ENCODE peak calls at places on chromosomes 7 and 10, in five cellular contexts. One of them, this sample, is unnamed.

GRCh38 chr10:93861825-93862224 is 32.0 kb upstream of the SLC35G1 start:
- DNase-seq in activated CD4-positive, alpha-beta T cell treated with anti-CD3 and anti-CD28 coated beads, Interleukin-2, amount 10 ng/mL, durations not matched to agents 7 days and 5 days: no peak
- DNase-seq in effector memory CD4-positive, alpha-beta T cell: no peak
- DNase-seq in stimulated activated CD4-positive, alpha-beta T cell treated with anti-CD3 and anti-CD28 coated beads, Interleukin-12 subunit alpha, Interleukin-12 subunit beta, amount 100 ng/mL, for 4 hours: no peak
- DNase-seq in naive thymus-derived CD8-positive, alpha-beta T cell: no peak
- DNase-seq in this sample: no peak

GRCh38 chr10:124025638-124026336 is 67.6 kb downstream of the CHST15 start:
- DNase-seq in activated CD4-positive, alpha-beta T cell treated with anti-CD3 and anti-CD28 coated beads, Interleukin-2, amount 10 ng/mL, durations not matched to agents 7 days and 5 days: no peak
- DNase-seq in effector memory CD4-positive, alpha-beta T cell: no peak
- DNase-seq in stimulated activated CD4-positive, alpha-beta T cell treated with anti-CD3 and anti-CD28 coated beads, Interleukin-12 subunit alpha, Interleukin-12 subunit beta, amount 100 ng/mL, for 4 hours: no peak
- DNase-seq in naive thymus-derived CD8-positive, alpha-beta T cell: no peak
- DNase-seq in this sample: no peak

GRCh38 chr7:154332776-154333175 is 280.6 kb downstream of the DPP6 start:
- DNase-seq in activated CD4-positive, alpha-beta T cell treated with anti-CD3 and anti-CD28 coated beads, Interleukin-2, amount 10 ng/mL, durations not matched to agents 7 days and 5 days: no peak
- DNase-seq in effector memory CD4-positive, alpha-beta T cell: no peak
- DNase-seq in stimulated activated CD4-positive, alpha-beta T cell treated with anti-CD3 and anti-CD28 coated beads, Interleukin-12 subunit alpha, Interleukin-12 subunit beta, amount 100 ng/mL, for 4 hours: no peak
- DNase-seq in naive thymus-derived CD8-positive, alpha-beta T cell: no peak
- DNase-seq in this sample: no peak

GRCh38 chr7:116500071-116500853 is 724 bp downstream of the CAV2 start:
- DNase-seq in activated CD4-positive, alpha-beta T cell treated with anti-CD3 and anti-CD28 coated beads, Interleukin-2, amount 10 ng/mL, durations not matched to agents 7 days and 5 days: peak
- DNase-seq in effector memory CD4-positive, alpha-beta T cell: no peak
- DNase-seq in stimulated activated CD4-positive, alpha-beta T cell treated with anti-CD3 and anti-CD28 coated beads, Interleukin-12 subunit alpha, Interleukin-12 subunit beta, amount 100 ng/mL, for 4 hours: peak
- DNase-seq in naive thymus-derived CD8-positive, alpha-beta T cell: no peak
- DNase-seq in this sample: no peak

GRCh38 chr7:68031180-68031943 is 1034.7 kb downstream of the TYW1 start:
- DNase-seq in activated CD4-positive, alpha-beta T cell treated with anti-CD3 and anti-CD28 coated beads, Interleukin-2, amount 10 ng/mL, durations not matched to agents 7 days and 5 days: no peak
- DNase-seq in effector memory CD4-positive, alpha-beta T cell: no peak
- DNase-seq in stimulated activated CD4-positive, alpha-beta T cell treated with anti-CD3 and anti-CD28 coated beads, Interleukin-12 subunit alpha, Interleukin-12 subunit beta, amount 100 ng/mL, for 4 hours: no peak
- DNase-seq in naive thymus-derived CD8-positive, alpha-beta T cell: no peak
- DNase-seq in this sample: no peak

GRCh38 chr10:26931223-26931622 is 70.5 kb upstream of the ABI1 start:
- DNase-seq in activated CD4-positive, alpha-beta T cell treated with anti-CD3 and anti-CD28 coated beads, Interleukin-2, amount 10 ng/mL, durations not matched to agents 7 days and 5 days: peak
- DNase-seq in effector memory CD4-positive, alpha-beta T cell: no peak
- DNase-seq in stimulated activated CD4-positive, alpha-beta T cell treated with anti-CD3 and anti-CD28 coated beads, Interleukin-12 subunit alpha, Interleukin-12 subunit beta, amount 100 ng/mL, for 4 hours: no peak
- DNase-seq in naive thymus-derived CD8-positive, alpha-beta T cell: no peak
- DNase-seq in this sample: no peak

GRCh38 chr10:6274040-6274439 is 71.3 kb downstream of the PFKFB3 start:
- DNase-seq in activated CD4-positive, alpha-beta T cell treated with anti-CD3 and anti-CD28 coated beads, Interleukin-2, amount 10 ng/mL, durations not matched to agents 7 days and 5 days: no peak
- DNase-seq in effector memory CD4-positive, alpha-beta T cell: no peak
- DNase-seq in stimulated activated CD4-positive, alpha-beta T cell treated with anti-CD3 and anti-CD28 coated beads, Interleukin-12 subunit alpha, Interleukin-12 subunit beta, amount 100 ng/mL, for 4 hours: no peak
- DNase-seq in naive thymus-derived CD8-positive, alpha-beta T cell: no peak
- DNase-seq in this sample: no peak

GRCh38 chr10:29849434-29849833 is 210.0 kb downstream of the JCAD start:
- DNase-seq in activated CD4-positive, alpha-beta T cell treated with anti-CD3 and anti-CD28 coated beads, Interleukin-2, amount 10 ng/mL, durations not matched to agents 7 days and 5 days: no peak
- DNase-seq in effector memory CD4-positive, alpha-beta T cell: no peak
- DNase-seq in stimulated activated CD4-positive, alpha-beta T cell treated with anti-CD3 and anti-CD28 coated beads, Interleukin-12 subunit alpha, Interleukin-12 subunit beta, amount 100 ng/mL, for 4 hours: no peak
- DNase-seq in naive thymus-derived CD8-positive, alpha-beta T cell: no peak
- DNase-seq in this sample: no peak

GRCh38 chr7:157401567-157402387 is 65.0 kb downstream of the DNAJB6 start:
- DNase-seq in activated CD4-positive, alpha-beta T cell treated with anti-CD3 and anti-CD28 coated beads, Interleukin-2, amount 10 ng/mL, durations not matched to agents 7 days and 5 days: no peak
- DNase-seq in effector memory CD4-positive, alpha-beta T cell: no peak
- DNase-seq in stimulated activated CD4-positive, alpha-beta T cell treated with anti-CD3 and anti-CD28 coated beads, Interleukin-12 subunit alpha, Interleukin-12 subunit beta, amount 100 ng/mL, for 4 hours: no peak
- DNase-seq in naive thymus-derived CD8-positive, alpha-beta T cell: no peak
- DNase-seq in this sample: no peak

GRCh38 chr7:157693521-157694388 is 357.0 kb downstream of the DNAJB6 start:
- DNase-seq in activated CD4-positive, alpha-beta T cell treated with anti-CD3 and anti-CD28 coated beads, Interleukin-2, amount 10 ng/mL, durations not matched to agents 7 days and 5 days: no peak
- DNase-seq in effector memory CD4-positive, alpha-beta T cell: no peak
- DNase-seq in stimulated activated CD4-positive, alpha-beta T cell treated with anti-CD3 and anti-CD28 coated beads, Interleukin-12 subunit alpha, Interleukin-12 subunit beta, amount 100 ng/mL, for 4 hours: no peak
- DNase-seq in naive thymus-derived CD8-positive, alpha-beta T cell: no peak
- DNase-seq in this sample: no peak

GRCh38 chr7:2299131-2299829 is 15.0 kb downstream of the SNX8 start:
- DNase-seq in activated CD4-positive, alpha-beta T cell treated with anti-CD3 and anti-CD28 coated beads, Interleukin-2, amount 10 ng/mL, durations not matched to agents 7 days and 5 days: no peak
- DNase-seq in effector memory CD4-positive, alpha-beta T cell: no peak
- DNase-seq in stimulated activated CD4-positive, alpha-beta T cell treated with anti-CD3 and anti-CD28 coated beads, Interleukin-12 subunit alpha, Interleukin-12 subunit beta, amount 100 ng/mL, for 4 hours: peak
- DNase-seq in naive thymus-derived CD8-positive, alpha-beta T cell: no peak
- DNase-seq in this sample: no peak

GRCh38 chr7:108525327-108525984 is 479 bp downstream of the PNPLA8 start:
- DNase-seq in activated CD4-positive, alpha-beta T cell treated with anti-CD3 and anti-CD28 coated beads, Interleukin-2, amount 10 ng/mL, durations not matched to agents 7 days and 5 days: no peak
- DNase-seq in effector memory CD4-positive, alpha-beta T cell: no peak
- DNase-seq in stimulated activated CD4-positive, alpha-beta T cell treated with anti-CD3 and anti-CD28 coated beads, Interleukin-12 subunit alpha, Interleukin-12 subunit beta, amount 100 ng/mL, for 4 hours: no peak
- DNase-seq in naive thymus-derived CD8-positive, alpha-beta T cell: no peak
- DNase-seq in this sample: peak

GRCh38 chr7:55140221-55140980 is 121.6 kb downstream of the EGFR start:
- DNase-seq in activated CD4-positive, alpha-beta T cell treated with anti-CD3 and anti-CD28 coated beads, Interleukin-2, amount 10 ng/mL, durations not matched to agents 7 days and 5 days: no peak
- DNase-seq in effector memory CD4-positive, alpha-beta T cell: no peak
- DNase-seq in stimulated activated CD4-positive, alpha-beta T cell treated with anti-CD3 and anti-CD28 coated beads, Interleukin-12 subunit alpha, Interleukin-12 subunit beta, amount 100 ng/mL, for 4 hours: no peak
- DNase-seq in naive thymus-derived CD8-positive, alpha-beta T cell: no peak
- DNase-seq in this sample: peak

GRCh38 chr7:144824360-144824759 is 11.5 kb downstream of the TPK1 start:
- DNase-seq in activated CD4-positive, alpha-beta T cell treated with anti-CD3 and anti-CD28 coated beads, Interleukin-2, amount 10 ng/mL, durations not matched to agents 7 days and 5 days: no peak
- DNase-seq in effector memory CD4-positive, alpha-beta T cell: no peak
- DNase-seq in stimulated activated CD4-positive, alpha-beta T cell treated with anti-CD3 and anti-CD28 coated beads, Interleukin-12 subunit alpha, Interleukin-12 subunit beta, amount 100 ng/mL, for 4 hours: no peak
- DNase-seq in naive thymus-derived CD8-positive, alpha-beta T cell: no peak
- DNase-seq in this sample: no peak

GRCh38 chr10:35336084-35336831 is at the start of gene CCNY:
- DNase-seq in activated CD4-positive, alpha-beta T cell treated with anti-CD3 and anti-CD28 coated beads, Interleukin-2, amount 10 ng/mL, durations not matched to agents 7 days and 5 days: peak
- DNase-seq in effector memory CD4-positive, alpha-beta T cell: peak
- DNase-seq in stimulated activated CD4-positive, alpha-beta T cell treated with anti-CD3 and anti-CD28 coated beads, Interleukin-12 subunit alpha, Interleukin-12 subunit beta, amount 100 ng/mL, for 4 hours: peak
- DNase-seq in naive thymus-derived CD8-positive, alpha-beta T cell: peak
- DNase-seq in this sample: peak

GRCh38 chr10:6916601-6917000 is 336.5 kb upstream of the PRKCQ start:
- DNase-seq in activated CD4-positive, alpha-beta T cell treated with anti-CD3 and anti-CD28 coated beads, Interleukin-2, amount 10 ng/mL, durations not matched to agents 7 days and 5 days: no peak
- DNase-seq in effector memory CD4-positive, alpha-beta T cell: no peak
- DNase-seq in stimulated activated CD4-positive, alpha-beta T cell treated with anti-CD3 and anti-CD28 coated beads, Interleukin-12 subunit alpha, Interleukin-12 subunit beta, amount 100 ng/mL, for 4 hours: no peak
- DNase-seq in naive thymus-derived CD8-positive, alpha-beta T cell: no peak
- DNase-seq in this sample: no peak

GRCh38 chr7:54802841-54803240 is 43.8 kb upstream of the SEC61G start:
- DNase-seq in activated CD4-positive, alpha-beta T cell treated with anti-CD3 and anti-CD28 coated beads, Interleukin-2, amount 10 ng/mL, durations not matched to agents 7 days and 5 days: no peak
- DNase-seq in effector memory CD4-positive, alpha-beta T cell: no peak
- DNase-seq in stimulated activated CD4-positive, alpha-beta T cell treated with anti-CD3 and anti-CD28 coated beads, Interleukin-12 subunit alpha, Interleukin-12 subunit beta, amount 100 ng/mL, for 4 hours: no peak
- DNase-seq in naive thymus-derived CD8-positive, alpha-beta T cell: no peak
- DNase-seq in this sample: no peak

GRCh38 chr7:100673942-100674431 is 447 bp downstream of the GNB2 start:
- DNase-seq in activated CD4-positive, alpha-beta T cell treated with anti-CD3 and anti-CD28 coated beads, Interleukin-2, amount 10 ng/mL, durations not matched to agents 7 days and 5 days: peak
- DNase-seq in effector memory CD4-positive, alpha-beta T cell: peak
- DNase-seq in stimulated activated CD4-positive, alpha-beta T cell treated with anti-CD3 and anti-CD28 coated beads, Interleukin-12 subunit alpha, Interleukin-12 subunit beta, amount 100 ng/mL, for 4 hours: peak
- DNase-seq in naive thymus-derived CD8-positive, alpha-beta T cell: no peak
- DNase-seq in this sample: peak

GRCh38 chr7:2920956-2921708 is 77.0 kb upstream of the GNA12 start:
- DNase-seq in activated CD4-positive, alpha-beta T cell treated with anti-CD3 and anti-CD28 coated beads, Interleukin-2, amount 10 ng/mL, durations not matched to agents 7 days and 5 days: no peak
- DNase-seq in effector memory CD4-positive, alpha-beta T cell: no peak
- DNase-seq in stimulated activated CD4-positive, alpha-beta T cell treated with anti-CD3 and anti-CD28 coated beads, Interleukin-12 subunit alpha, Interleukin-12 subunit beta, amount 100 ng/mL, for 4 hours: no peak
- DNase-seq in naive thymus-derived CD8-positive, alpha-beta T cell: no peak
- DNase-seq in this sample: no peak

GRCh38 chr7:73423519-73424485 is 9.8 kb upstream of the FZD9 start:
- DNase-seq in activated CD4-positive, alpha-beta T cell treated with anti-CD3 and anti-CD28 coated beads, Interleukin-2, amount 10 ng/mL, durations not matched to agents 7 days and 5 days: no peak
- DNase-seq in effector memory CD4-positive, alpha-beta T cell: no peak
- DNase-seq in stimulated activated CD4-positive, alpha-beta T cell treated with anti-CD3 and anti-CD28 coated beads, Interleukin-12 subunit alpha, Interleukin-12 subunit beta, amount 100 ng/mL, for 4 hours: no peak
- DNase-seq in naive thymus-derived CD8-positive, alpha-beta T cell: no peak
- DNase-seq in this sample: no peak

GRCh38 chr7:155590215-155591023 is 44.1 kb upstream of the CNPY1 start:
- DNase-seq in activated CD4-positive, alpha-beta T cell treated with anti-CD3 and anti-CD28 coated beads, Interleukin-2, amount 10 ng/mL, durations not matched to agents 7 days and 5 days: peak
- DNase-seq in effector memory CD4-positive, alpha-beta T cell: no peak
- DNase-seq in stimulated activated CD4-positive, alpha-beta T cell treated with anti-CD3 and anti-CD28 coated beads, Interleukin-12 subunit alpha, Interleukin-12 subunit beta, amount 100 ng/mL, for 4 hours: no peak
- DNase-seq in naive thymus-derived CD8-positive, alpha-beta T cell: no peak
- DNase-seq in this sample: no peak

GRCh38 chr10:1550291-1550595 is 187.1 kb downstream of the ADARB2 start:
- DNase-seq in activated CD4-positive, alpha-beta T cell treated with anti-CD3 and anti-CD28 coated beads, Interleukin-2, amount 10 ng/mL, durations not matched to agents 7 days and 5 days: no peak
- DNase-seq in effector memory CD4-positive, alpha-beta T cell: no peak
- DNase-seq in stimulated activated CD4-positive, alpha-beta T cell treated with anti-CD3 and anti-CD28 coated beads, Interleukin-12 subunit alpha, Interleukin-12 subunit beta, amount 100 ng/mL, for 4 hours: no peak
- DNase-seq in naive thymus-derived CD8-positive, alpha-beta T cell: no peak
- DNase-seq in this sample: no peak

GRCh38 chr7:38671901-38672559 is 40.9 kb upstream of the AMPH start:
- DNase-seq in activated CD4-positive, alpha-beta T cell treated with anti-CD3 and anti-CD28 coated beads, Interleukin-2, amount 10 ng/mL, durations not matched to agents 7 days and 5 days: no peak
- DNase-seq in effector memory CD4-positive, alpha-beta T cell: no peak
- DNase-seq in stimulated activated CD4-positive, alpha-beta T cell treated with anti-CD3 and anti-CD28 coated beads, Interleukin-12 subunit alpha, Interleukin-12 subunit beta, amount 100 ng/mL, for 4 hours: no peak
- DNase-seq in naive thymus-derived CD8-positive, alpha-beta T cell: no peak
- DNase-seq in this sample: no peak

GRCh38 chr7:14639801-14640200 is 262.8 kb downstream of the DGKB start:
- DNase-seq in activated CD4-positive, alpha-beta T cell treated with anti-CD3 and anti-CD28 coated beads, Interleukin-2, amount 10 ng/mL, durations not matched to agents 7 days and 5 days: no peak
- DNase-seq in effector memory CD4-positive, alpha-beta T cell: no peak
- DNase-seq in stimulated activated CD4-positive, alpha-beta T cell treated with anti-CD3 and anti-CD28 coated beads, Interleukin-12 subunit alpha, Interleukin-12 subunit beta, amount 100 ng/mL, for 4 hours: no peak
- DNase-seq in naive thymus-derived CD8-positive, alpha-beta T cell: no peak
- DNase-seq in this sample: no peak

GRCh38 chr10:128210215-128211063 is 84.2 kb upstream of the MKI67 start:
- DNase-seq in activated CD4-positive, alpha-beta T cell treated with anti-CD3 and anti-CD28 coated beads, Interleukin-2, amount 10 ng/mL, durations not matched to agents 7 days and 5 days: peak
- DNase-seq in effector memory CD4-positive, alpha-beta T cell: peak
- DNase-seq in stimulated activated CD4-positive, alpha-beta T cell treated with anti-CD3 and anti-CD28 coated beads, Interleukin-12 subunit alpha, Interleukin-12 subunit beta, amount 100 ng/mL, for 4 hours: peak
- DNase-seq in naive thymus-derived CD8-positive, alpha-beta T cell: peak
- DNase-seq in this sample: peak

GRCh38 chr10:46557319-46558140 is 1.1 kb upstream of the GPRIN2 start:
- DNase-seq in activated CD4-positive, alpha-beta T cell treated with anti-CD3 and anti-CD28 coated beads, Interleukin-2, amount 10 ng/mL, durations not matched to agents 7 days and 5 days: peak
- DNase-seq in effector memory CD4-positive, alpha-beta T cell: no peak
- DNase-seq in stimulated activated CD4-positive, alpha-beta T cell treated with anti-CD3 and anti-CD28 coated beads, Interleukin-12 subunit alpha, Interleukin-12 subunit beta, amount 100 ng/mL, for 4 hours: no peak
- DNase-seq in naive thymus-derived CD8-positive, alpha-beta T cell: peak
- DNase-seq in this sample: peak

GRCh38 chr7:9231683-9232082 is 798.3 kb downstream of the NXPH1 start:
- DNase-seq in activated CD4-positive, alpha-beta T cell treated with anti-CD3 and anti-CD28 coated beads, Interleukin-2, amount 10 ng/mL, durations not matched to agents 7 days and 5 days: no peak
- DNase-seq in effector memory CD4-positive, alpha-beta T cell: no peak
- DNase-seq in stimulated activated CD4-positive, alpha-beta T cell treated with anti-CD3 and anti-CD28 coated beads, Interleukin-12 subunit alpha, Interleukin-12 subunit beta, amount 100 ng/mL, for 4 hours: no peak
- DNase-seq in naive thymus-derived CD8-positive, alpha-beta T cell: no peak
- DNase-seq in this sample: no peak

GRCh38 chr7:115851291-115851690 is 179.3 kb downstream of the TFEC start:
- DNase-seq in activated CD4-positive, alpha-beta T cell treated with anti-CD3 and anti-CD28 coated beads, Interleukin-2, amount 10 ng/mL, durations not matched to agents 7 days and 5 days: no peak
- DNase-seq in effector memory CD4-positive, alpha-beta T cell: no peak
- DNase-seq in stimulated activated CD4-positive, alpha-beta T cell treated with anti-CD3 and anti-CD28 coated beads, Interleukin-12 subunit alpha, Interleukin-12 subunit beta, amount 100 ng/mL, for 4 hours: no peak
- DNase-seq in naive thymus-derived CD8-positive, alpha-beta T cell: no peak
- DNase-seq in this sample: no peak

GRCh38 chr7:157151626-157152339 is 13.1 kb downstream of the UBE3C start:
- DNase-seq in activated CD4-positive, alpha-beta T cell treated with anti-CD3 and anti-CD28 coated beads, Interleukin-2, amount 10 ng/mL, durations not matched to agents 7 days and 5 days: no peak
- DNase-seq in effector memory CD4-positive, alpha-beta T cell: no peak
- DNase-seq in stimulated activated CD4-positive, alpha-beta T cell treated with anti-CD3 and anti-CD28 coated beads, Interleukin-12 subunit alpha, Interleukin-12 subunit beta, amount 100 ng/mL, for 4 hours: no peak
- DNase-seq in naive thymus-derived CD8-positive, alpha-beta T cell: no peak
- DNase-seq in this sample: no peak

GRCh38 chr7:149286811-149287400 is 24.9 kb downstream of the ZNF783 start:
- DNase-seq in activated CD4-positive, alpha-beta T cell treated with anti-CD3 and anti-CD28 coated beads, Interleukin-2, amount 10 ng/mL, durations not matched to agents 7 days and 5 days: peak
- DNase-seq in effector memory CD4-positive, alpha-beta T cell: no peak
- DNase-seq in stimulated activated CD4-positive, alpha-beta T cell treated with anti-CD3 and anti-CD28 coated beads, Interleukin-12 subunit alpha, Interleukin-12 subunit beta, amount 100 ng/mL, for 4 hours: no peak
- DNase-seq in naive thymus-derived CD8-positive, alpha-beta T cell: no peak
- DNase-seq in this sample: no peak

GRCh38 chr10:35372329-35372728 is 36.0 kb downstream of the CCNY start:
- DNase-seq in activated CD4-positive, alpha-beta T cell treated with anti-CD3 and anti-CD28 coated beads, Interleukin-2, amount 10 ng/mL, durations not matched to agents 7 days and 5 days: no peak
- DNase-seq in effector memory CD4-positive, alpha-beta T cell: no peak
- DNase-seq in stimulated activated CD4-positive, alpha-beta T cell treated with anti-CD3 and anti-CD28 coated beads, Interleukin-12 subunit alpha, Interleukin-12 subunit beta, amount 100 ng/mL, for 4 hours: no peak
- DNase-seq in naive thymus-derived CD8-positive, alpha-beta T cell: no peak
- DNase-seq in this sample: peak

This sample was measured in gastrocnemius medialis.